ENCODE peak calls at places on chromosomes 7 and 10, in nine cellular contexts. R is keratinocyte, Z is fibroblast of lung, X is HCT116, B is PC-3, I is neural progenitor cell, T is PC-9, F is endothelial cell of umbilical vein, L is mammary epithelial cell. Y is an unnamed sample.

GRCh38 chr10:71985542-71986250 is 21.5 kb downstream of the CHST3 start:
- DNase-seq in R (no peak), Z (peak), X (no peak), B (no peak), I (no peak), T (no peak), F (peak), L (no peak), Y (no peak)

GRCh38 chr10:11178606-11179221 is 161.0 kb downstream of the CELF2 start:
- DNase-seq in R (no peak), Z (peak), X (no peak), B (no peak), I (no peak), T (no peak), F (peak), L (no peak), Y (no peak)

GRCh38 chr10:31147220-31147608 is 115.5 kb upstream of the ZNF438 start:
- DNase-seq in R (peak), Z (peak), X (peak), B (peak), I (no peak), T (no peak), F (peak), L (peak), Y (no peak)

GRCh38 chr10:35003906-35004305 is 86.2 kb downstream of the CUL2 start:
- DNase-seq in R (no peak), Z (no peak), X (no peak), B (no peak), I (no peak), T (no peak), F (no peak), L (no peak), Y (no peak)

GRCh38 chr10:117736655-117737054 is 194.1 kb downstream of the EMX2 start:
- DNase-seq in R (no peak), Z (no peak), X (peak), B (peak), I (no peak), T (no peak), F (no peak), L (no peak), Y (no peak)

GRCh38 chr7:15332962-15333361 is 228.9 kb downstream of the AGMO start:
- DNase-seq in R (no peak), Z (no peak), X (no peak), B (no peak), I (no peak), T (no peak), F (no peak), L (no peak), Y (no peak)

GRCh38 chr10:114376523-114376922 is 27.8 kb downstream of the AFAP1L2 start:
- DNase-seq in R (no peak), Z (no peak), X (no peak), B (no peak), I (no peak), T (no peak), F (no peak), L (no peak), Y (no peak)

GRCh38 chr7:70215491-70215890 is 617.2 kb downstream of the AUTS2 start:
- DNase-seq in R (no peak), Z (peak), X (no peak), B (no peak), I (no peak), T (no peak), F (no peak), L (peak), Y (no peak)

GRCh38 chr10:123150229-123150985 is 2.5 kb downstream of the HMX2 start:
- DNase-seq in R (no peak), Z (no peak), X (no peak), B (no peak), I (peak), T (no peak), F (no peak), L (no peak), Y (no peak)

GRCh38 chr10:114310346-114310745 is 71.3 kb downstream of the VWA2 start:
- DNase-seq in R (no peak), Z (no peak), X (no peak), B (peak), I (no peak), T (no peak), F (no peak), L (no peak), Y (no peak)

GRCh38 chr7:30937426-30937825 is 25.8 kb downstream of the AQP1 start:
- DNase-seq in R (no peak), Z (no peak), X (no peak), B (peak), I (no peak), T (no peak), F (no peak), L (peak), Y (no peak)

GRCh38 chr10:24360286-24361127 is 151.6 kb downstream of the KIAA1217 start:
- DNase-seq in R (no peak), Z (peak), X (peak), B (peak), I (peak), T (peak), F (peak), L (peak), Y (no peak)

GRCh38 chr10:48970046-48970445 is 30.4 kb upstream of the LRRC18 start:
- DNase-seq in R (no peak), Z (no peak), X (no peak), B (no peak), I (no peak), T (no peak), F (no peak), L (no peak), Y (no peak)

GRCh38 chr10:31426425-31426824 is 107.4 kb downstream of the ZEB1 start:
- DNase-seq in R (no peak), Z (peak), X (no peak), B (peak), I (no peak), T (no peak), F (peak), L (peak), Y (peak)

GRCh38 chr7:47609803-47610452 is 28.0 kb upstream of the TNS3 start:
- DNase-seq in R (no peak), Z (peak), X (no peak), B (no peak), I (no peak), T (no peak), F (no peak), L (no peak), Y (no peak)

GRCh38 chr10:14507156-14507555 is 176.4 kb upstream of the FRMD4A start:
- DNase-seq in R (no peak), Z (no peak), X (no peak), B (no peak), I (no peak), T (no peak), F (peak), L (no peak), Y (no peak)

GRCh38 chr10:92689663-92690210 is at the start of gene HHEX:
- DNase-seq in R (no peak), Z (peak), X (peak), B (peak), I (peak), T (peak), F (peak), L (peak), Y (no peak)

GRCh38 chr10:96670786-96671185 is 49.5 kb downstream of the PIK3AP1 start:
- DNase-seq in R (no peak), Z (peak), X (no peak), B (peak), I (no peak), T (no peak), F (no peak), L (no peak), Y (no peak)

GRCh38 chr10:5977471-5978370 is at the start of gene IL15RA:
- DNase-seq in R (peak), Z (peak), X (peak), B (peak), I (peak), T (peak), F (peak), L (peak), Y (no peak)

GRCh38 chr10:34252111-34252510 is 563.0 kb downstream of the PARD3 start:
- DNase-seq in R (no peak), Z (peak), X (peak), B (peak), I (no peak), T (peak), F (no peak), L (no peak), Y (no peak)

GRCh38 chr10:3936422-3937040 is 151.5 kb upstream of the KLF6 start:
- DNase-seq in R (no peak), Z (no peak), X (no peak), B (no peak), I (no peak), T (no peak), F (no peak), L (no peak), Y (no peak)

GRCh38 chr10:55897436-55897835 is 463.6 kb downstream of the ZWINT start:
- DNase-seq in R (no peak), Z (no peak), X (no peak), B (no peak), I (peak), T (no peak), F (no peak), L (no peak), Y (no peak)

GRCh38 chr10:16948335-16948734 is 131.1 kb upstream of the RSU1 start:
- DNase-seq in R (no peak), Z (no peak), X (no peak), B (no peak), I (no peak), T (no peak), F (no peak), L (no peak), Y (no peak)

GRCh38 chr7:50921114-50921513 is 138.4 kb upstream of the GRB10 start:
- DNase-seq in R (no peak), Z (no peak), X (no peak), B (peak), I (no peak), T (no peak), F (no peak), L (peak), Y (no peak)

GRCh38 chr7:112735261-112735660 is 54.9 kb downstream of the TMEM168 start:
- DNase-seq in R (no peak), Z (no peak), X (no peak), B (no peak), I (no peak), T (no peak), F (no peak), L (no peak), Y (no peak)

GRCh38 chr7:81150951-81151361 is 232.1 kb upstream of the SEMA3C start:
- DNase-seq in R (no peak), Z (peak), X (no peak), B (no peak), I (peak), T (no peak), F (no peak), L (peak), Y (no peak)

GRCh38 chr7:104240400-104240799 is 32.6 kb upstream of the ORC5 start:
- DNase-seq in R (no peak), Z (no peak), X (no peak), B (no peak), I (no peak), T (no peak), F (no peak), L (no peak), Y (no peak)

GRCh38 chr10:23070819-23071218 is 24.6 kb upstream of the MSRB2 start:
- DNase-seq in R (no peak), Z (no peak), X (no peak), B (no peak), I (no peak), T (no peak), F (no peak), L (no peak), Y (no peak)

GRCh38 chr10:132554991-132555647 is 17.5 kb downstream of the INPP5A start:
- DNase-seq in R (no peak), Z (no peak), X (no peak), B (no peak), I (no peak), T (no peak), F (no peak), L (no peak), Y (no peak)

GRCh38 chr10:1654811-1655356 is 82.4 kb downstream of the ADARB2 start:
- DNase-seq in R (no peak), Z (no peak), X (no peak), B (no peak), I (peak), T (no peak), F (no peak), L (no peak), Y (no peak)

GRCh38 chr10:102327002-102327401 is 68.5 kb upstream of the NFKB2 start:
- DNase-seq in R (no peak), Z (no peak), X (no peak), B (no peak), I (peak), T (no peak), F (no peak), L (no peak), Y (no peak)

GRCh38 chr7:36281945-36282727 is 107.5 kb upstream of the ANLN start:
- DNase-seq in R (no peak), Z (peak), X (no peak), B (no peak), I (no peak), T (no peak), F (no peak), L (no peak), Y (no peak)

GRCh38 chr10:31888442-31888841 is 40.2 kb downstream of the ARHGAP12 start:
- DNase-seq in R (no peak), Z (peak), X (no peak), B (no peak), I (no peak), T (no peak), F (no peak), L (no peak), Y (no peak)

GRCh38 chr10:84543077-84543476 is 214.7 kb downstream of the CCSER2 start:
- DNase-seq in R (no peak), Z (no peak), X (no peak), B (no peak), I (no peak), T (no peak), F (no peak), L (no peak), Y (no peak)

GRCh38 chr10:18582803-18583202 is 68.6 kb downstream of the NSUN6 start:
- DNase-seq in R (no peak), Z (peak), X (no peak), B (no peak), I (no peak), T (no peak), F (no peak), L (no peak), Y (no peak)

GRCh38 chr7:163298-163695 is 29.1 kb upstream of the FAM20C start:
- DNase-seq in R (no peak), Z (no peak), X (no peak), B (no peak), I (no peak), T (no peak), F (no peak), L (no peak), Y (no peak)

GRCh38 chr7:28224675-28225074 is 44.1 kb upstream of the JAZF1 start:
- DNase-seq in R (no peak), Z (no peak), X (no peak), B (no peak), I (peak), T (no peak), F (no peak), L (no peak), Y (no peak)

GRCh38 chr7:77202544-77202976 is 2.9 kb upstream of the FGL2 start:
- DNase-seq in R (no peak), Z (no peak), X (no peak), B (no peak), I (no peak), T (no peak), F (no peak), L (no peak), Y (no peak)

GRCh38 chr7:32200593-32200992 is 130.4 kb upstream of the PDE1C start:
- DNase-seq in R (no peak), Z (no peak), X (no peak), B (no peak), I (no peak), T (no peak), F (no peak), L (no peak), Y (no peak)

GRCh38 chr7:32204361-32205018 is 134.3 kb upstream of the PDE1C start:
- DNase-seq in R (peak), Z (peak), X (peak), B (peak), I (peak), T (peak), F (peak), L (peak), Y (peak)

GRCh38 chr7:32206987-32207386 is 136.8 kb upstream of the PDE1C start:
- DNase-seq in R (no peak), Z (peak), X (no peak), B (peak), I (peak), T (no peak), F (peak), L (no peak), Y (no peak)

GRCh38 chr7:32212321-32212720 is 142.1 kb upstream of the PDE1C start:
- DNase-seq in R (no peak), Z (no peak), X (no peak), B (no peak), I (no peak), T (no peak), F (no peak), L (no peak), Y (no peak)

DNA sequence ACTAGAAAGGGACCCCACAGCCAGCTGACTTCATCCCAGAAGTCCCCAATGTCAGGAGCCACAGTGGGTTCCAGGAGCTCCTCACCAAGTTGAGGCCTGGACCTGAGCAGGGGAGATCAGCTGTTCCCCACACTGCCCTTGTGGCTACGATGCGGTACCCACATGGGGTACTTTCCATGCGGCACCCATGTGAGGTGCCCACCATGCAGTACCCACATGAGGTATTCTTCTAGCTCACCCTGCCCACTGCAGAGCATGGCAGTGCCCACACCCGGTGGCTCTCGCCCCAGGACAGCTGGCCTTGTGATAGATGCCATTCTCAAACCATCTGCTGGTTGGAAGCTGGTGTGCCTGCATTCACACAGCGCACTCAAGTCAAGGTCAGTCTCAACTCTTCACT is 136.3 kb upstream of the PDE1C start:
- DNase-seq in R (no peak), Z (no peak), X (no peak), B (no peak), I (no peak), T (no peak), F (no peak), L (no peak), Y (no peak)
- TF ChIP-seq EZH2 in R (no peak), Z (no peak), X (no peak), B (no peak), I (no peak), T (no peak), F (no peak), L (no peak), Y (no peak)

GRCh38 chr7:96996111-96996936 is 9.0 kb upstream of the DLX6 start:
- DNase-seq in R (no peak), Z (no peak), X (no peak), B (no peak), I (peak), T (no peak), F (no peak), L (no peak), Y (no peak)
- TF ChIP-seq EZH2 in R (peak), Z (no peak), X (no peak), B (no peak), I (no peak), T (no peak), F (no peak), L (peak), Y (no peak)

GRCh38 chr7:45573199-45573598 is 969 bp upstream of the ADCY1 start:
- DNase-seq in R (no peak), Z (no peak), X (no peak), B (no peak), I (no peak), T (no peak), F (no peak), L (no peak), Y (no peak)

GRCh38 chr7:45575501-45576248 is 1.5 kb downstream of the ADCY1 start:
- DNase-seq in R (no peak), Z (no peak), X (no peak), B (no peak), I (no peak), T (no peak), F (no peak), L (no peak), Y (no peak)

GRCh38 chr7:45576249-45576929 is 2.2 kb downstream of the ADCY1 start:
- DNase-seq in R (no peak), Z (no peak), X (no peak), B (no peak), I (no peak), T (no peak), F (no peak), L (no peak), Y (no peak)

GRCh38 chr7:45573636-45574470 is at the start of gene ADCY1:
- DNase-seq in R (no peak), Z (no peak), X (no peak), B (no peak), I (peak), T (no peak), F (no peak), L (no peak), Y (no peak)

GRCh38 chr7:45574521-45575500 is 643 bp downstream of the ADCY1 start:
- DNase-seq in R (no peak), Z (peak), X (no peak), B (peak), I (peak), T (no peak), F (peak), L (peak), Y (no peak)
- TF ChIP-seq EZH2 in R (peak), Z (peak), X (no peak), B (peak), I (peak), T (no peak), F (no peak), L (no peak), Y (peak)

GRCh38 chr7:27169658-27170493 is 4.2 kb downstream of the HOXA10 start:
- DNase-seq in R (no peak), Z (no peak), X (no peak), B (peak), I (peak), T (peak), F (no peak), L (no peak), Y (no peak)

GRCh38 chr7:27166475-27167169 is 1.3 kb upstream of the HOXA9 start:
- DNase-seq in R (no peak), Z (no peak), X (no peak), B (peak), I (peak), T (no peak), F (no peak), L (no peak), Y (no peak)

GRCh38 chr7:27167170-27167505 is 1.8 kb upstream of the HOXA9 start:
- DNase-seq in R (no peak), Z (no peak), X (no peak), B (peak), I (no peak), T (no peak), F (no peak), L (no peak), Y (no peak)

GRCh38 chr7:27167916-27168264 is 2.6 kb upstream of the HOXA9 start:
- DNase-seq in R (no peak), Z (no peak), X (no peak), B (peak), I (no peak), T (no peak), F (no peak), L (no peak), Y (no peak)

DNA sequence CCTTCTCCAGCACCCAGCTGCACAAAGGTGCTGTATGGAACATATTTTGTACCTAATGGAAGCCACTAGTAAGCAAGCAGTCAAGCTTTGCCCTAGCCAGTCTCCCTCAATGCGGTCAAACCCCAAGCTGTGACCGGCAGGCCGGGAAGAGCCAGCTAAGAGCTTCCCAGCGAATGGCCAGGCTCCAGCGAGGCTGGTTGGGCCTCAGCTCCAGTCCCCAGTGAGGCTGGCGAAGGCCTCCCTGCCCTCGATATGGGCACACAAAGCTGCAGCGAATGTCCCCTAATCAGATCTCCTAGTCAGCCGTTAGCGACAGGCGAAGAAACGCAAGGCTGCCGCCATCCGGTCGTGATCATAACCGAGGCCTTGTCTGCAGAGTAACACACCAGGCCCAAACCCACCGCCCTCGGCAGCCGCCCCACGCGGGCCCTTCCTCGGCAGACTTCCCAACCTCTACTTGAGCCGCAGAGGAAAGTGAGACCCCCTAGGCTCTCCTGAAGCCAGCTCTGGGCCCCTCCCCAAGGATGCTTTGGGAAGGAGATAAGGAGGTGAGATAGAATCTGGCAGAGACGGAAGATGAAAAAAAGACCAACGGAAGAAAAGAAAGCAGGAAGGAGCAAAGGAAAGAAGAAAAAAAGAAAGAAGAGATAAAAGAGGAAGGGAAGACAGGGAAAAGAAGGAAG is 3.1 kb upstream of the HOXA9 start:
- DNase-seq in R (no peak), Z (no peak), X (no peak), B (peak), I (peak), T (no peak), F (peak), L (no peak), Y (no peak)
- TF ChIP-seq EZH2 in R (no peak), Z (no peak), X (no peak), B (no peak), I (no peak), T (no peak), F (no peak), L (no peak), Y (no peak)

DNA sequence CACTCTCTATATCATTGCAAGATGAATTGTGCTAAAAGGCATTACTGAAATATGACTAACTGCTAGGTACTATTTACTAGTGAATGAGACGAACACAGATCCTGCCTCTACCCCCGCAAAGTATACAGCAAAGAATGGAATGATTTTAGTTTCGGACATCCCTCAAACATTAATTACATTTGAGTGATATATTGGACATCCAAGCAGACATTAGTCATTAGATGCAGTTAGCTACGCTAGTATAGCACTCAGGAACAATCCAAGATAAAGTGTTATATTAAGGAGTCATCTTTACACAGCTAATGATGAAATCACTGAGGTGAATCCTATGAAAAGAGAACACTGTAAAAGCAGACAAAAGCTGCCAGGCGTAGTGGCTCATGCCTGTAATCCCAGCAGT is 7.3 kb upstream of the TAF3 start:
- DNase-seq in R (no peak), Z (no peak), X (no peak), B (peak), I (no peak), T (no peak), F (no peak), L (no peak), Y (no peak)
- TF ChIP-seq EZH2 in R (no peak), Z (no peak), X (no peak), B (no peak), I (no peak), T (no peak), F (no peak), L (no peak), Y (no peak)